ENCODE peak calls at places on chromosomes 3 and 15, in six cellular contexts. One of them, this sample, is unnamed.

GRCh38 chr3:143644370-143645089 is 203.7 kb downstream of the SLC9A9 start:
- DNase-seq in NCI-H1105: peak
- DNase-seq in anterior cingulate cortex: no peak
- DNase-seq in G401: peak
- DNase-seq in NCI-H2081: peak
- DNase-seq in NCI-H187: peak
- DNase-seq in this sample: peak

GRCh38 chr15:55555089-55555488 is 33.1 kb downstream of the PYGO1 start:
- DNase-seq in NCI-H1105: no peak
- DNase-seq in anterior cingulate cortex: no peak
- DNase-seq in G401: no peak
- DNase-seq in NCI-H2081: no peak
- DNase-seq in NCI-H187: no peak
- DNase-seq in this sample: no peak

GRCh38 chr3:189629803-189630455 is 1.3 kb upstream of the TP63 start:
- DNase-seq in NCI-H1105: no peak
- DNase-seq in anterior cingulate cortex: no peak
- DNase-seq in G401: no peak
- DNase-seq in NCI-H2081: no peak
- DNase-seq in NCI-H187: no peak
- DNase-seq in this sample: peak

GRCh38 chr3:188046561-188047213 is 107.3 kb upstream of the LPP start:
- DNase-seq in NCI-H1105: no peak
- DNase-seq in anterior cingulate cortex: no peak
- DNase-seq in G401: no peak
- DNase-seq in NCI-H2081: no peak
- DNase-seq in NCI-H187: no peak
- DNase-seq in this sample: no peak

GRCh38 chr3:72334681-72335457 is 513.4 kb downstream of the SHQ1 start:
- DNase-seq in NCI-H1105: no peak
- DNase-seq in anterior cingulate cortex: peak
- DNase-seq in G401: peak
- DNase-seq in NCI-H2081: peak
- DNase-seq in NCI-H187: no peak
- DNase-seq in this sample: peak

GRCh38 chr15:57064033-57064432 is 145.6 kb downstream of the TCF12 start:
- DNase-seq in NCI-H1105: no peak
- DNase-seq in anterior cingulate cortex: no peak
- DNase-seq in G401: no peak
- DNase-seq in NCI-H2081: no peak
- DNase-seq in NCI-H187: no peak
- DNase-seq in this sample: no peak

GRCh38 chr3:55540579-55540978 is 53.5 kb upstream of the WNT5A start:
- DNase-seq in NCI-H1105: no peak
- DNase-seq in anterior cingulate cortex: no peak
- DNase-seq in G401: no peak
- DNase-seq in NCI-H2081: no peak
- DNase-seq in NCI-H187: no peak
- DNase-seq in this sample: no peak

GRCh38 chr15:87597346-87598052 is 659.0 kb downstream of the NTRK3 start:
- DNase-seq in NCI-H1105: no peak
- DNase-seq in anterior cingulate cortex: no peak
- DNase-seq in G401: no peak
- DNase-seq in NCI-H2081: no peak
- DNase-seq in NCI-H187: no peak
- DNase-seq in this sample: no peak

GRCh38 chr3:14441240-14441919 is 39.0 kb downstream of the SLC6A6 start:
- DNase-seq in NCI-H1105: no peak
- DNase-seq in anterior cingulate cortex: no peak
- DNase-seq in G401: no peak
- DNase-seq in NCI-H2081: no peak
- DNase-seq in NCI-H187: no peak
- DNase-seq in this sample: no peak

GRCh38 chr3:38153986-38154608 is 11.2 kb upstream of the OXSR1 start:
- DNase-seq in NCI-H1105: no peak
- DNase-seq in anterior cingulate cortex: no peak
- DNase-seq in G401: no peak
- DNase-seq in NCI-H2081: no peak
- DNase-seq in NCI-H187: no peak
- DNase-seq in this sample: no peak

GRCh38 chr15:64905119-64905831 is 6.4 kb upstream of the ANKDD1A start:
- DNase-seq in NCI-H1105: no peak
- DNase-seq in anterior cingulate cortex: peak
- DNase-seq in G401: peak
- DNase-seq in NCI-H2081: no peak
- DNase-seq in NCI-H187: no peak
- DNase-seq in this sample: peak

GRCh38 chr3:63934484-63934883 is 22.3 kb upstream of the SCAANT1 start:
- DNase-seq in NCI-H1105: no peak
- DNase-seq in anterior cingulate cortex: no peak
- DNase-seq in G401: no peak
- DNase-seq in NCI-H2081: no peak
- DNase-seq in NCI-H187: no peak
- DNase-seq in this sample: no peak

GRCh38 chr3:155676252-155676981 is 68.5 kb downstream of the PLCH1 start:
- DNase-seq in NCI-H1105: no peak
- DNase-seq in anterior cingulate cortex: no peak
- DNase-seq in G401: peak
- DNase-seq in NCI-H2081: no peak
- DNase-seq in NCI-H187: no peak
- DNase-seq in this sample: peak

GRCh38 chr3:24678441-24678865 is 183.8 kb upstream of the THRB start:
- DNase-seq in NCI-H1105: no peak
- DNase-seq in anterior cingulate cortex: no peak
- DNase-seq in G401: no peak
- DNase-seq in NCI-H2081: no peak
- DNase-seq in NCI-H187: no peak
- DNase-seq in this sample: no peak

GRCh38 chr15:81161851-81162250 is 27.8 kb downstream of the CFAP161 start:
- DNase-seq in NCI-H1105: no peak
- DNase-seq in anterior cingulate cortex: no peak
- DNase-seq in G401: no peak
- DNase-seq in NCI-H2081: no peak
- DNase-seq in NCI-H187: no peak
- DNase-seq in this sample: no peak

GRCh38 chr3:152209060-152209459 is 59.7 kb upstream of the MBNL1 start:
- DNase-seq in NCI-H1105: no peak
- DNase-seq in anterior cingulate cortex: no peak
- DNase-seq in G401: no peak
- DNase-seq in NCI-H2081: no peak
- DNase-seq in NCI-H187: no peak
- DNase-seq in this sample: no peak

GRCh38 chr3:126367316-126367805 is 10.2 kb upstream of the KLF15 start:
- DNase-seq in NCI-H1105: no peak
- DNase-seq in anterior cingulate cortex: no peak
- DNase-seq in G401: no peak
- DNase-seq in NCI-H2081: no peak
- DNase-seq in NCI-H187: no peak
- DNase-seq in this sample: no peak

GRCh38 chr15:74906193-74906449 is 530 bp downstream of the FAM219B start:
- DNase-seq in NCI-H1105: no peak
- DNase-seq in anterior cingulate cortex: peak
- DNase-seq in G401: no peak
- DNase-seq in NCI-H2081: no peak
- DNase-seq in NCI-H187: no peak
- DNase-seq in this sample: peak

GRCh38 chr15:94460624-94461023 is 229.3 kb downstream of the MCTP2 start:
- DNase-seq in NCI-H1105: no peak
- DNase-seq in anterior cingulate cortex: no peak
- DNase-seq in G401: no peak
- DNase-seq in NCI-H2081: no peak
- DNase-seq in NCI-H187: no peak
- DNase-seq in this sample: no peak

GRCh38 chr15:81484076-81484475 is 110.1 kb upstream of the TMC3 start:
- DNase-seq in NCI-H1105: no peak
- DNase-seq in anterior cingulate cortex: no peak
- DNase-seq in G401: peak
- DNase-seq in NCI-H2081: no peak
- DNase-seq in NCI-H187: no peak
- DNase-seq in this sample: no peak

GRCh38 chr15:52784799-52785671 is 5.1 kb downstream of the ONECUT1 start:
- DNase-seq in NCI-H1105: no peak
- DNase-seq in anterior cingulate cortex: no peak
- DNase-seq in G401: no peak
- DNase-seq in NCI-H2081: peak
- DNase-seq in NCI-H187: no peak
- DNase-seq in this sample: no peak

GRCh38 chr3:31305324-31305723 is 227.4 kb upstream of the STT3B start:
- DNase-seq in NCI-H1105: no peak
- DNase-seq in anterior cingulate cortex: no peak
- DNase-seq in G401: no peak
- DNase-seq in NCI-H2081: peak
- DNase-seq in NCI-H187: no peak
- DNase-seq in this sample: peak

GRCh38 chr15:71106802-71107500 is 8.3 kb upstream of the THSD4 start:
- DNase-seq in NCI-H1105: no peak
- DNase-seq in anterior cingulate cortex: no peak
- DNase-seq in G401: no peak
- DNase-seq in NCI-H2081: no peak
- DNase-seq in NCI-H187: no peak
- DNase-seq in this sample: no peak

GRCh38 chr3:152159328-152159727 is 109.4 kb upstream of the MBNL1 start:
- DNase-seq in NCI-H1105: no peak
- DNase-seq in anterior cingulate cortex: no peak
- DNase-seq in G401: no peak
- DNase-seq in NCI-H2081: no peak
- DNase-seq in NCI-H187: no peak
- DNase-seq in this sample: no peak

This sample was measured in Ammon's horn.